ENCODE peak calls at places on chromosomes 5 and 9, in five cellular contexts. X is NCI-H510A treated with DMSO at 0.1 percent for 48 hours, E is PC-9, R is GM23248, O is tibial nerve. J is an unnamed sample.

GRCh38 chr5:9361835-9362234 is 184.0 kb downstream of the SEMA5A start:
- DNase-seq in X (no peak), E (peak), R (peak), O (no peak), J (peak)

GRCh38 chr5:99169309-99169708 is 240.5 kb upstream of the CHD1 start:
- DNase-seq in X (peak), E (no peak), R (peak), O (no peak), J (no peak)

GRCh38 chr9:133832836-133833235 is 94.7 kb upstream of the SARDH start:
- DNase-seq in X (no peak), E (no peak), R (no peak), O (no peak), J (no peak)

GRCh38 chr5:134444941-134445471 is 33.3 kb upstream of the CDKN2AIPNL start:
- DNase-seq in X (no peak), E (no peak), R (no peak), O (no peak), J (no peak)

GRCh38 chr5:133205204-133205603 is 153.4 kb downstream of the HSPA4 start:
- DNase-seq in X (no peak), E (no peak), R (peak), O (no peak), J (no peak)

GRCh38 chr5:135535820-135536801 is at the start of gene NEUROG1:
- DNase-seq in X (peak), E (no peak), R (no peak), O (no peak), J (peak)

GRCh38 chr5:148569948-148570347 is 84.4 kb downstream of the HTR4 start:
- DNase-seq in X (no peak), E (peak), R (no peak), O (no peak), J (no peak)

GRCh38 chr5:133664422-133664821 is 52.1 kb upstream of the FSTL4 start:
- DNase-seq in X (no peak), E (peak), R (peak), O (no peak), J (no peak)

GRCh38 chr5:5767286-5767928 is 344.9 kb downstream of the ICE1 start:
- DNase-seq in X (no peak), E (no peak), R (no peak), O (no peak), J (no peak)

GRCh38 chr9:122991370-122991830 is 42.1 kb upstream of the GPR21 start:
- DNase-seq in X (no peak), E (peak), R (peak), O (no peak), J (peak)

GRCh38 chr5:54383225-54383624 is 72.3 kb upstream of the HSPB3 start:
- DNase-seq in X (no peak), E (no peak), R (peak), O (no peak), J (no peak)

GRCh38 chr9:37602817-37603216 is 10.4 kb upstream of the TOMM5 start:
- DNase-seq in X (no peak), E (peak), R (peak), O (no peak), J (peak)

GRCh38 chr5:151086905-151087360 is 6.1 kb upstream of the TNIP1 start:
- DNase-seq in X (no peak), E (no peak), R (no peak), O (no peak), J (no peak)

GRCh38 chr9:132268725-132269352 is 85.9 kb downstream of the SETX start:
- DNase-seq in X (peak), E (peak), R (peak), O (peak), J (peak)

GRCh38 chr5:52693279-52693678 is 94.4 kb upstream of the ITGA1 start:
- DNase-seq in X (no peak), E (no peak), R (peak), O (no peak), J (peak)

GRCh38 chr5:157196045-157196444 is 15.4 kb downstream of the ITK start:
- DNase-seq in X (no peak), E (no peak), R (no peak), O (no peak), J (no peak)

GRCh38 chr9:13568446-13568845 is 289.0 kb upstream of the MPDZ start:
- DNase-seq in X (no peak), E (no peak), R (peak), O (no peak), J (peak)

J was measured in NCI-H146.